ENCODE peak calls at places on chromosomes 5 and 9, in seven cellular contexts. A is lower lobe of right lung, Y is A549, T is stomach, J is omental fat pad, S is AG09319, M is CD14-positive monocyte. K is an unnamed sample.

GRCh38 chr5:105836263-105836662 is 1834.5 kb downstream of the EFNA5 start:
- DNase-seq in A (no peak), Y (no peak), T (no peak), J (no peak), S (no peak), M (no peak), K (no peak)

GRCh38 chr5:100762163-100762562 is 140.9 kb downstream of the ST8SIA4 start:
- DNase-seq in A (no peak), Y (no peak), T (no peak), J (no peak), S (no peak), M (no peak), K (no peak)

GRCh38 chr5:156475831-156476551 is 149.0 kb downstream of the SGCD start:
- DNase-seq in A (no peak), Y (peak), T (no peak), J (no peak), S (peak), M (no peak), K (peak)

GRCh38 chr5:56090793-56091460 is 96.2 kb upstream of the IL6ST start:
- DNase-seq in A (no peak), Y (no peak), T (no peak), J (no peak), S (no peak), M (no peak), K (no peak)

GRCh38 chr9:30534458-30534857 is 1850.0 kb upstream of the ACO1 start:
- DNase-seq in A (no peak), Y (no peak), T (no peak), J (no peak), S (no peak), M (no peak), K (no peak)

GRCh38 chr9:70291446-70291845 is 32.7 kb downstream of the SMC5 start:
- DNase-seq in A (no peak), Y (no peak), T (no peak), J (no peak), S (no peak), M (no peak), K (peak)

GRCh38 chr9:120920495-120921178 is 6.0 kb downstream of the TRAF1 start:
- DNase-seq in A (no peak), Y (no peak), T (no peak), J (no peak), S (no peak), M (no peak), K (no peak)

GRCh38 chr5:10854526-10855277 is 93.7 kb upstream of the DAP start:
- DNase-seq in A (peak), Y (no peak), T (no peak), J (no peak), S (no peak), M (no peak), K (no peak)

GRCh38 chr5:150758210-150758533 is 645 bp downstream of the DCTN4 start:
- DNase-seq in A (no peak), Y (peak), T (no peak), J (no peak), S (no peak), M (no peak), K (no peak)

GRCh38 chr9:86733929-86734328 is 213.4 kb downstream of the GAS1 start:
- DNase-seq in A (no peak), Y (no peak), T (no peak), J (no peak), S (no peak), M (no peak), K (no peak)

GRCh38 chr5:88941581-88941980 is 58.6 kb upstream of the MEF2C start:
- DNase-seq in A (no peak), Y (no peak), T (no peak), J (no peak), S (no peak), M (no peak), K (no peak)

GRCh38 chr9:134642385-134643181 is 980 bp downstream of the COL5A1 start:
- DNase-seq in A (no peak), Y (peak), T (peak), J (no peak), S (peak), M (no peak), K (peak)
- TF ChIP-seq CTCF in A (peak), Y (peak), T (no peak), J (no peak), S (peak), M (no peak), K (peak)

GRCh38 chr5:75921011-75921410 is 162.2 kb upstream of the SV2C start:
- DNase-seq in A (no peak), Y (no peak), T (no peak), J (no peak), S (no peak), M (no peak), K (no peak)

GRCh38 chr5:75922480-75922879 is 160.7 kb upstream of the SV2C start:
- DNase-seq in A (no peak), Y (no peak), T (no peak), J (no peak), S (no peak), M (no peak), K (no peak)
- TF ChIP-seq CTCF in A (no peak), Y (no peak), T (no peak), J (no peak), S (no peak), M (no peak), K (no peak)

DNA sequence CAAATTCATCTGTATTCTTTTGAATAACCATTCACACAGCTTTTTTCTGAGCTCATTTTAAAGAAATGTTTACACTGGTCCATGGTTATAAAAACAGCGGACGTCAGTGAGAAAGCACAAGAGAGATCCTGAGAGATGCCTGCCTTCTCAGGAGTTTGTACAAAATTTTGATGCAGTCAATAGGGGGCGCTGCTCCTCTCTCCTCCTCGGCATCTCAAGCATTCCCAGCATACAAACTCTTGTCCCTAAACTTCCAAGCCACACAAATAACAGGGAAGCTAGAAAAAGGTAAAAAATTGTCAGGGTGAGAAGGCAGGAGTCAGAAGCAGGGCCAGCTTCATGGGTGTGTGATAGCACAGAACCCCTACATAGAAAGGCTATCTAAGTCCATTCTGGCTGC is 11.2 kb upstream of the CCDC152 start:
- DNase-seq in A (no peak), Y (no peak), T (no peak), J (no peak), S (no peak), M (no peak), K (no peak)
- TF ChIP-seq CTCF in A (peak), Y (peak), T (no peak), J (no peak), S (peak), M (peak), K (peak)

DNA sequence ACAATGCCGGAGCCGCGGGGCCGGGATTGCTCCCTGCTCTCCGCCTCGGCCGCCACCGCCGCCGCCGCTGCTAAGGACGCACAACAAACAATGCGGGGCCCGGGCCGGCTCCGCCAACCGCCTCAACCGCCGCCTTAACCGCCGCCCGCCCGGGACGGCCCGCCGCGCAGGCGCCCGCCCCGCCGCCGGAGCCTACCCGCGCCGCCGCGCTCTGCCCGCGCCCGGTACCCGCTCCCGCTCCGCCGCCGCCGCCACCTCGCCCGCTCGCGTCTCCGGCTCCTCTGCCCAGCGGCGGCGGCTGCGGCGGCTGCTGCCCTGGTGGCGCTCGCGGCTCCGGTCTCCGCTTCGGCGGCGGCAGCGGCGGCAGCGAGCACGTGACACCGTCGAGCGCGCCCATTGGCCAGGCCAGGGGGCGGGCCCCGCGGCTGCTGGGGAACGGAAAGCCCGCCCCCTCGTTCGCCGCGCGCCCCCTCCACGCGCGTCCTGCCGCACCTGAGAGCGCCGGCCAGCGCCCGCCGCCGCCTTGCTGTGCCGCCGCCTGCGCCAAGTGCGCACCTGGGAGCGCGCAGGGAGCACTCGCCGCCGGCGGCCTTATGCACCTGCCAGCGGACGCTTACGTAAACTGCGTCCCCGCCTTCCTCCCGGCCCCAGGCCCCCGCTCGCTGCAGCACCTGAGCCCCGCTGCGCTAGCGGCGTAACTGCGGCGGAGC is at the start of gene STRBP:
- DNase-seq in A (peak), Y (peak), T (peak), J (peak), S (peak), M (peak), K (peak)
- TF ChIP-seq CTCF in A (no peak), Y (no peak), T (no peak), J (no peak), S (no peak), M (no peak), K (no peak)

DNA sequence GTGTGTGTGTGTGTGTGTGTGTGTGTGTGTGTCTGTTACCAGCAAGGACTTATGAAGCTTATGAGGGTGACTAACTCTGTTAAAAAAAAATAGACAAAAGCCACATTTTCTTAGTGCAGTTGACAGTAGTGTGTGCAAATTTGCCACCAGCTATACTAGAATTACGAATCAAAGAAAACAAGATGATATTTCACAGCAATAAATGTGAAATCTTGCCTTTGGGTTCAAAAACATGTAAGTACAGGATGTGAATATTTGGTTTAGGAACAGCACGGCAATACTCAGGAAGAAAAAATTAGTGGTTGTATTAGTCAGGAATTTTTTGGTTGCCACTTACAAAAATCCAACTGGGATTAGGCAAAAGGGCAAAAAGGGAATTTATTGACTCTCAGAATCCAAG is 117.4 kb downstream of the NPR3 start:
- DNase-seq in A (no peak), Y (no peak), T (no peak), J (no peak), S (no peak), M (no peak), K (no peak)
- TF ChIP-seq CTCF in A (no peak), Y (no peak), T (no peak), J (no peak), S (no peak), M (no peak), K (no peak)

GRCh38 chr9:111118256-111118950 is 80.1 kb upstream of the LPAR1 start:
- DNase-seq in A (no peak), Y (no peak), T (no peak), J (no peak), S (peak), M (no peak), K (peak)

GRCh38 chr9:111108946-111109345 is 70.7 kb upstream of the LPAR1 start:
- DNase-seq in A (no peak), Y (no peak), T (no peak), J (no peak), S (peak), M (peak), K (peak)

GRCh38 chr9:111110805-111111204 is 72.5 kb upstream of the LPAR1 start:
- DNase-seq in A (no peak), Y (no peak), T (no peak), J (no peak), S (no peak), M (no peak), K (no peak)

GRCh38 chr9:111114486-111114885 is 76.2 kb upstream of the LPAR1 start:
- DNase-seq in A (no peak), Y (no peak), T (no peak), J (no peak), S (no peak), M (no peak), K (no peak)

GRCh38 chr9:111113712-111114111 is 75.4 kb upstream of the LPAR1 start:
- DNase-seq in A (no peak), Y (no peak), T (no peak), J (no peak), S (no peak), M (no peak), K (no peak)
- TF ChIP-seq CTCF in A (no peak), Y (no peak), T (no peak), J (no peak), S (no peak), M (no peak), K (no peak)

K was measured in HFFc6.